ENCODE peak calls at places on chromosomes 1 and 21, in nine cellular contexts. One of them, this sample, is unnamed.

GRCh38 chr21:41651396-41651795 is 115.5 kb downstream of the RIPK4 start:
- DNase-seq in Peyer's patch: no peak
- DNase-seq in PC-3: peak; percentile 27
- DNase-seq in nephron progenitor cell: no peak
- DNase-seq in lower lobe of right lung: no peak
- DNase-seq in Calu3: no peak
- DNase-seq in AG10803: no peak
- DNase-seq in psoas muscle: no peak
- DNase-seq in GM12878: no peak
- DNase-seq in this sample: no peak

GRCh38 chr21:32529679-32530078 is 55.6 kb downstream of the TCP10L start:
- DNase-seq in Peyer's patch: no peak
- DNase-seq in PC-3: no peak
- DNase-seq in nephron progenitor cell: no peak
- DNase-seq in lower lobe of right lung: no peak
- DNase-seq in Calu3: no peak
- DNase-seq in AG10803: no peak
- DNase-seq in psoas muscle: no peak
- DNase-seq in GM12878: no peak
- DNase-seq in this sample: no peak

GRCh38 chr1:23594927-23595353 is 35.6 kb upstream of the ID3 start:
- DNase-seq in Peyer's patch: peak; percentile 88
- DNase-seq in PC-3: no peak
- DNase-seq in nephron progenitor cell: no peak
- DNase-seq in lower lobe of right lung: no peak
- DNase-seq in Calu3: no peak
- DNase-seq in AG10803: no peak
- DNase-seq in psoas muscle: no peak
- DNase-seq in GM12878: peak; percentile 78
- DNase-seq in this sample: no peak

GRCh38 chr1:107413951-107414350 is 273.1 kb downstream of the NTNG1 start:
- DNase-seq in Peyer's patch: no peak
- DNase-seq in PC-3: peak; percentile 48
- DNase-seq in nephron progenitor cell: no peak
- DNase-seq in lower lobe of right lung: no peak
- DNase-seq in Calu3: no peak
- DNase-seq in AG10803: peak; percentile 15
- DNase-seq in psoas muscle: no peak
- DNase-seq in GM12878: no peak
- DNase-seq in this sample: no peak

GRCh38 chr1:149884433-149885363 is 14.7 kb upstream of the BOLA1 start:
- DNase-seq in Peyer's patch: peak; percentile 50
- DNase-seq in PC-3: peak; percentile 50
- DNase-seq in nephron progenitor cell: no peak
- DNase-seq in lower lobe of right lung: no peak
- DNase-seq in Calu3: peak; percentile 24
- DNase-seq in AG10803: peak; percentile 5
- DNase-seq in psoas muscle: no peak
- DNase-seq in GM12878: peak; percentile 48
- DNase-seq in this sample: no peak

GRCh38 chr1:229572286-229572685 is 13.8 kb upstream of the ABCB10 start:
- DNase-seq in Peyer's patch: no peak
- DNase-seq in PC-3: no peak
- DNase-seq in nephron progenitor cell: no peak
- DNase-seq in lower lobe of right lung: no peak
- DNase-seq in Calu3: no peak
- DNase-seq in AG10803: no peak
- DNase-seq in psoas muscle: no peak
- DNase-seq in GM12878: no peak
- DNase-seq in this sample: no peak

GRCh38 chr1:222955964-222956363 is 141.1 kb downstream of the DISP1 start:
- DNase-seq in Peyer's patch: no peak
- DNase-seq in PC-3: no peak
- DNase-seq in nephron progenitor cell: no peak
- DNase-seq in lower lobe of right lung: no peak
- DNase-seq in Calu3: no peak
- DNase-seq in AG10803: peak; percentile 5
- DNase-seq in psoas muscle: no peak
- DNase-seq in GM12878: no peak
- DNase-seq in this sample: no peak

GRCh38 chr1:152029144-152029936 is 7.5 kb downstream of the S100A11 start:
- DNase-seq in Peyer's patch: no peak
- DNase-seq in PC-3: no peak
- DNase-seq in nephron progenitor cell: no peak
- DNase-seq in lower lobe of right lung: no peak
- DNase-seq in Calu3: no peak
- DNase-seq in AG10803: peak; percentile 46
- DNase-seq in psoas muscle: no peak
- DNase-seq in GM12878: no peak
- DNase-seq in this sample: no peak

GRCh38 chr1:28163496-28164120 is 12.9 kb downstream of the PTAFR start:
- DNase-seq in Peyer's patch: no peak
- DNase-seq in PC-3: no peak
- DNase-seq in nephron progenitor cell: no peak
- DNase-seq in lower lobe of right lung: no peak
- DNase-seq in Calu3: no peak
- DNase-seq in AG10803: peak; percentile 25
- DNase-seq in psoas muscle: peak; percentile 0
- DNase-seq in GM12878: no peak
- DNase-seq in this sample: peak; percentile 43

GRCh38 chr1:82950606-82951200 is 1048.2 kb downstream of the TTLL7 start:
- DNase-seq in Peyer's patch: no peak
- DNase-seq in PC-3: no peak
- DNase-seq in nephron progenitor cell: no peak
- DNase-seq in lower lobe of right lung: no peak
- DNase-seq in Calu3: no peak
- DNase-seq in AG10803: no peak
- DNase-seq in psoas muscle: no peak
- DNase-seq in GM12878: no peak
- DNase-seq in this sample: no peak

DNA sequence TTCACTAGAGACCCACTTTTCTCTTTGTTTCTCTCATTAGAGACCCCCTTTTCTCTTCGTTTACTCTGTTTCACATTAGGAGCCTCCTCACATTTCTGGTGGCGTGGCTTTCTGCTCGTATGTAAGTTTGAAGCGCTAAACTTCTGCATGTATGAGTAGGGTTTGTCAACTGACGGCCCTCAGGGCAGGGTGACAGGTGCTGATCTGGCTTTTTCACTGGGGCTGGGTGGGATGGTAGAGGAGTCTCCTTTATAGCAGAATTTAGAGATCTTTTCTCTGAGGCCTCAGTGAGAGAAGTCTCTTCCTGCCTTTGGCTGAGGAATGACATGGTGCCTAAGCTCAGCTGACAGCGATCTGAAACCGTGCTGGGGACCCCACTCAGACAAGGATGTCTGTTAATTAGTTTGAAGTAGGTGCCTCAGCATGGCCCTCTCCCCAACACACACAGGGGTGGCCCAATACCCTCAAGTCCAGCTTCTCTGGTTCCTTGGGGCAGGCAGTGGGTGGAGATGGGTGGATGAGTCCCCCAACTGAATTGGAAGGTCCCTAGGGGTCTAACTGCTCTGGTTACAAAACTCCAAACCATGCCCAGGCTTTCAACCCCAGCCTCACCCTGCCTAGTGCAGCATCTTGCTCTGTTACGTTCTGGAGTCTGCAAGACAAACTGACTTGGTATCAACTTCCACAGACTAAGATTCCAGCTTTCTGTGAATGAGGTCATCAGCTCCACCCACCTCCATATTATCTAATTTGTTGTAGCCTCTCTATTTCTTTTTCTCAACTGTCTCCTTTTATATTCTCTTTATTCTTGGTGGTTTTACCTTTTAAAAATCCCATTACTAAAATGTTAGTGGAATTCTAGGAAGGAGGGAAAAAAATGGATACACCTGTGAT is 3.2 kb downstream of the SLC1A7 start:
- DNase-seq in Peyer's patch: peak; percentile 27
- DNase-seq in PC-3: no peak
- DNase-seq in nephron progenitor cell: no peak
- DNase-seq in lower lobe of right lung: no peak
- DNase-seq in Calu3: no peak
- DNase-seq in AG10803: no peak
- DNase-seq in psoas muscle: no peak
- DNase-seq in GM12878: no peak
- DNase-seq in this sample: no peak
- TF ChIP-seq CTCF in Peyer's patch: no peak
- TF ChIP-seq CTCF in PC-3: no peak
- TF ChIP-seq CTCF in nephron progenitor cell: no peak
- TF ChIP-seq CTCF in lower lobe of right lung: no peak
- TF ChIP-seq CTCF in Calu3: no peak
- TF ChIP-seq CTCF in AG10803: no peak
- TF ChIP-seq CTCF in psoas muscle: no peak
- TF ChIP-seq CTCF in GM12878: no peak
- TF ChIP-seq CTCF in this sample: no peak

GRCh38 chr1:32758177-32758794 is 55.7 kb upstream of the SYNC start:
- DNase-seq in Peyer's patch: no peak
- DNase-seq in PC-3: no peak
- DNase-seq in nephron progenitor cell: no peak
- DNase-seq in lower lobe of right lung: no peak
- DNase-seq in Calu3: no peak
- DNase-seq in AG10803: no peak
- DNase-seq in psoas muscle: no peak
- DNase-seq in GM12878: no peak
- DNase-seq in this sample: no peak
- TF ChIP-seq CTCF in Peyer's patch: no peak
- TF ChIP-seq CTCF in PC-3: no peak
- TF ChIP-seq CTCF in nephron progenitor cell: no peak
- TF ChIP-seq CTCF in lower lobe of right lung: no peak
- TF ChIP-seq CTCF in Calu3: no peak
- TF ChIP-seq CTCF in AG10803: no peak
- TF ChIP-seq CTCF in psoas muscle: no peak
- TF ChIP-seq CTCF in GM12878: no peak
- TF ChIP-seq CTCF in this sample: no peak

GRCh38 chr1:183308719-183309118 is 109.5 kb downstream of the NMNAT2 start:
- DNase-seq in Peyer's patch: no peak
- DNase-seq in PC-3: no peak
- DNase-seq in nephron progenitor cell: no peak
- DNase-seq in lower lobe of right lung: no peak
- DNase-seq in Calu3: no peak
- DNase-seq in AG10803: no peak
- DNase-seq in psoas muscle: no peak
- DNase-seq in GM12878: no peak
- DNase-seq in this sample: no peak

GRCh38 chr1:183304466-183305122 is 113.6 kb downstream of the NMNAT2 start:
- DNase-seq in Peyer's patch: no peak
- DNase-seq in PC-3: peak; percentile 26
- DNase-seq in nephron progenitor cell: no peak
- DNase-seq in lower lobe of right lung: no peak
- DNase-seq in Calu3: no peak
- DNase-seq in AG10803: no peak
- DNase-seq in psoas muscle: no peak
- DNase-seq in GM12878: no peak
- DNase-seq in this sample: no peak

GRCh38 chr1:183303901-183304300 is 114.3 kb downstream of the NMNAT2 start:
- DNase-seq in Peyer's patch: no peak
- DNase-seq in PC-3: peak; percentile 40
- DNase-seq in nephron progenitor cell: no peak
- DNase-seq in lower lobe of right lung: no peak
- DNase-seq in Calu3: no peak
- DNase-seq in AG10803: peak; percentile 52
- DNase-seq in psoas muscle: no peak
- DNase-seq in GM12878: no peak
- DNase-seq in this sample: no peak

GRCh38 chr1:183303325-183303645 is 114.9 kb downstream of the NMNAT2 start:
- DNase-seq in Peyer's patch: no peak
- DNase-seq in PC-3: no peak
- DNase-seq in nephron progenitor cell: no peak
- DNase-seq in lower lobe of right lung: no peak
- DNase-seq in Calu3: no peak
- DNase-seq in AG10803: no peak
- DNase-seq in psoas muscle: no peak
- DNase-seq in GM12878: no peak
- DNase-seq in this sample: no peak

DNA sequence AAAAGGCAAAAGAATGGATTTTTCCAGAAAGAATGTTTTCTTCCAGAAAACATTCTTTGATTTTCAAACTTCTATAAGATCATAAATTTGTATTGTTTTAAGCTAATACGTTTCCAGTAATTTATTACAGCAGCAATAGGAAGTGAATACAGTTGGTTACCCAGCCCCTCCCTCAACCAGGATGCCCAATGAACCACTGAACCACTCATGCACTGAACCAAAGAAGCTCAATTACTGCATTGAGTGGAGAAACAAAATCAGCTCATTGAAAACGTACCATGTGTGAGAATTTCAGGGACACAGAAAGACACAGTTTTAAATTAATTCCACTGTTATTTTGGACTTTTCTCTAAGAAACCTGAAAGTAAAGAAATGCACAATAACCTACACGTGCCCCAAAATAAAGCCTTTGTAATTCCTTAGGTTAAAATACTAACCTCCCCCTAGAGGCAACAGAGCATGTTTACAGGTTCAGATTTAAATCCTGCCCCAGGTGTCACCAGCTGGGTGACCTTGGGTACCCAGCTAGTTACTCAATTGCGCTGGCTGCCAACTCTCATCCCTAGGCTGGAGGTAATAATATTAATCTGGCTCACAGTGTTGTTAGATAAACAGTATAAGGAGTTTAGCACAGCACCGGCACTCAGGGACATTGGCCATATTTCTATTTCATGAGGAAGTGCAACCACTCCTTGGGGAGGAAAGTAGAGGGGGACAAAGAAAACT is 111.7 kb downstream of the NMNAT2 start:
- DNase-seq in Peyer's patch: no peak
- DNase-seq in PC-3: peak; percentile 19
- DNase-seq in nephron progenitor cell: no peak
- DNase-seq in lower lobe of right lung: no peak
- DNase-seq in Calu3: no peak
- DNase-seq in AG10803: no peak
- DNase-seq in psoas muscle: no peak
- DNase-seq in GM12878: no peak
- DNase-seq in this sample: no peak
- TF ChIP-seq CTCF in Peyer's patch: peak; percentile 16
- TF ChIP-seq CTCF in PC-3: peak; percentile 48
- TF ChIP-seq CTCF in nephron progenitor cell: peak; percentile 49
- TF ChIP-seq CTCF in lower lobe of right lung: peak; percentile 20
- TF ChIP-seq CTCF in Calu3: peak; percentile 48
- TF ChIP-seq CTCF in AG10803: peak; percentile 25
- TF ChIP-seq CTCF in psoas muscle: peak; percentile 23
- TF ChIP-seq CTCF in GM12878: peak; percentile 48
- TF ChIP-seq CTCF in this sample: no peak

DNA sequence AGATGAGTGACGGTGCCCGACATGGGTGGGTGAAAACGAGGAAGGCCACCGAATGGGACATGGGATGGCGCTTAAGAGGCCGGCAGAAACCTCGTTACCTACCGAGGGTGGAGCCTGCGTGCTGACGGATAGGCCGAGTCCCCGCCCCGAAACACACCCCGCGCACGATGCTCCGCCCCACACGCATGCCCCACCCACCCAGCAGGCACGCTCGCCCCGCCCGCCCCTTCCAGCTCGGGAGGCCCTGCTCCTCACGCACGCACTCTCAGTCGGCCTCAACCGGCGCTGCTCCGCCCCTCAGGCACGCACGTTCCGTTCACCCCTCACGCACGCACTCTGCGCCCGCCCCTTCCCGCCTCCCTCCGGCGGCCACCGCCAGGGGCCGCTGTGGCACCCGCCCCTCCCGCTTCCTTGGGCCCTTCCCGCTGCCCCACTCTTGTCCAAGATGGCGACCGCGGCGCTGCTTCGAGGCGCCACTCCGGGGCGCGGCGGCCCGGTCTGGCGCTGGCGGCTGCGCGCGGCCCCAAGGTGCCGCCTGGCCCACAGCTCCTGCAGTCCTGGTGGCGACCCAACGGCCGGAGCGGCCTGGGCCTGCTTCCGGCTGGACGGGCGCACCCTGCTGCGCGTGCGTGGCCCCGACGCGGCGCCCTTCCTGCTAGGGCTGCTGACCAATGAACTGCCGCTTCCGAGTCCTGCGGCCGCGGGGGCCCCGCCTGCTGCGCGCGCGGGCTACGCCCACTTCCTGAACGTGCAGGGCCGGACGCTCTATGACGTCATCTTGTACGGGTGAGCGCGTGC is at the start of gene IBA57:
- DNase-seq in Peyer's patch: peak; percentile 100
- DNase-seq in PC-3: peak; percentile 100
- DNase-seq in nephron progenitor cell: peak; percentile 99
- DNase-seq in lower lobe of right lung: peak; percentile 100
- DNase-seq in Calu3: peak; percentile 100
- DNase-seq in AG10803: peak; percentile 99
- DNase-seq in psoas muscle: peak; percentile 100
- DNase-seq in GM12878: peak; percentile 93
- DNase-seq in this sample: peak; percentile 100
- TF ChIP-seq CTCF in Peyer's patch: peak; percentile 99
- TF ChIP-seq CTCF in PC-3: peak; percentile 95
- TF ChIP-seq CTCF in nephron progenitor cell: peak; percentile 75
- TF ChIP-seq CTCF in lower lobe of right lung: peak; percentile 84
- TF ChIP-seq CTCF in Calu3: peak; percentile 93
- TF ChIP-seq CTCF in AG10803: peak; percentile 70
- TF ChIP-seq CTCF in psoas muscle: peak; percentile 85
- TF ChIP-seq CTCF in GM12878: peak; percentile 88
- TF ChIP-seq CTCF in this sample: peak; percentile 95

This sample was measured in ovary.